ENCODE peak calls at places on chromosome 20, in nine cellular contexts. Q, V, E, X, G, J, O, R and K are unnamed samples.

GRCh38 chr20:44460795-44461141 is 14.9 kb upstream of the TTPAL start:
- DNase-seq in R (peak), G (no peak), X (no peak), O (no peak), J (peak), E (no peak), V (no peak), Q (no peak), K (no peak)

GRCh38 chr20:23482138-23482537 is 8.8 kb upstream of the CST8 start:
- DNase-seq in G (no peak), R (no peak), O (no peak), X (no peak), V (no peak), J (no peak), Q (no peak), E (no peak), K (no peak)

GRCh38 chr20:43379239-43379917 is 78.3 kb upstream of the SRSF6 start:
- DNase-seq in Q (no peak), O (no peak), E (no peak), G (no peak), J (no peak), X (peak), V (no peak), R (no peak), K (no peak)

GRCh38 chr20:29873946-29874345 is 1383.5 kb upstream of the DEFB115 start:
- DNase-seq in Q (peak), O (peak), J (no peak), X (peak), E (no peak), V (no peak), R (peak), G (peak), K (peak)

GRCh38 chr20:53914861-53915458 is 155.4 kb downstream of the BCAS1 start:
- DNase-seq in Q (peak), V (no peak), O (no peak), J (no peak), X (no peak), G (no peak), R (peak), E (no peak), K (no peak)

GRCh38 chr20:53708129-53708968 is 114.7 kb upstream of the ZNF217 start:
- DNase-seq in J (no peak), X (no peak), E (peak), G (no peak), V (no peak), R (peak), Q (no peak), O (no peak), K (no peak)

GRCh38 chr20:23508449-23508848 is 17.5 kb downstream of the CST8 start:
- DNase-seq in O (no peak), X (no peak), J (no peak), Q (no peak), G (no peak), V (no peak), E (no peak), R (no peak), K (no peak)

GRCh38 chr20:33664085-33664761 is 2.1 kb downstream of the C20orf144 start:
- DNase-seq in X (no peak), G (no peak), E (no peak), O (no peak), R (no peak), J (no peak), Q (no peak), V (no peak), K (no peak)

GRCh38 chr20:31602779-31603441 is 2.2 kb upstream of the ID1 start:
- DNase-seq in E (no peak), J (peak), G (no peak), Q (no peak), R (no peak), V (no peak), O (no peak), X (no peak), K (peak)

GRCh38 chr20:39013662-39014109 is 51.5 kb downstream of the DHX35 start:
- DNase-seq in O (no peak), J (no peak), R (no peak), X (no peak), E (no peak), V (no peak), Q (no peak), G (no peak), K (no peak)

GRCh38 chr20:47720636-47721427 is 64.4 kb downstream of the SULF2 start:
- DNase-seq in E (no peak), J (no peak), V (no peak), G (no peak), R (no peak), X (no peak), O (no peak), Q (no peak), K (no peak)

GRCh38 chr20:19254086-19254821 is 41.8 kb downstream of the SLC24A3 start:
- DNase-seq in X (no peak), J (no peak), V (no peak), O (no peak), Q (no peak), G (no peak), R (no peak), E (no peak), K (no peak)

GRCh38 chr20:58891686-58892125 is 39.2 kb downstream of the GNAS start:
- DNase-seq in O (no peak), V (peak), X (no peak), Q (no peak), G (peak), E (no peak), R (peak), J (no peak), K (peak)

GRCh38 chr20:39893013-39893685 is 795.9 kb downstream of the MAFB start:
- DNase-seq in E (no peak), V (no peak), G (no peak), J (no peak), O (no peak), X (no peak), Q (no peak), R (no peak), K (no peak)

GRCh38 chr20:10489853-10490627 is 54.9 kb downstream of the SLX4IP start:
- DNase-seq in R (no peak), V (no peak), X (no peak), E (no peak), G (no peak), O (no peak), J (no peak), Q (no peak), K (no peak)

GRCh38 chr20:38195521-38195920 is 30.5 kb upstream of the TGM2 start:
- DNase-seq in E (no peak), J (no peak), X (no peak), V (no peak), O (no peak), G (no peak), Q (no peak), R (no peak), K (no peak)

GRCh38 chr20:7193681-7194080 is 426.2 kb downstream of the BMP2 start:
- DNase-seq in X (no peak), J (no peak), E (no peak), G (no peak), O (no peak), R (no peak), V (no peak), Q (no peak), K (no peak)

GRCh38 chr20:47127986-47128385 is 228.5 kb downstream of the ZMYND8 start:
- DNase-seq in O (peak), V (no peak), E (no peak), R (peak), X (no peak), J (no peak), G (no peak), Q (peak), K (no peak)

GRCh38 chr20:17617868-17618672 is 48.2 kb downstream of the DSTN start:
- DNase-seq in J (no peak), O (peak), X (peak), Q (no peak), E (no peak), V (no peak), G (no peak), R (no peak), K (peak)